ENCODE peak calls at places on chromosomes 5 and 9, in ten cellular contexts. N, M, X, Q, H, I, R, O, A and E are unnamed samples.

GRCh38 chr9:136494531-136495215 is 11.8 kb upstream of the SEC16A start:
- DNase-seq in N (no peak), M (no peak), X (no peak), Q (no peak), H (no peak), I (no peak), R (no peak), O (no peak), A (no peak), E (no peak)

GRCh38 chr5:80755634-80756033 is 100.9 kb upstream of the DHFR start:
- DNase-seq in N (no peak), M (no peak), X (no peak), Q (no peak), H (no peak), I (peak; percentile 22), R (no peak), O (no peak), A (peak; percentile 48), E (peak; percentile 66)

GRCh38 chr9:108618906-108619550 is 236.8 kb downstream of the ACTL7B start:
- DNase-seq in N (no peak), M (no peak), X (no peak), Q (no peak), H (no peak), I (no peak), R (no peak), O (no peak), A (no peak), E (no peak)

GRCh38 chr9:8769153-8769552 is 969.6 kb upstream of the DMAC1 start:
- DNase-seq in N (no peak), M (no peak), X (no peak), Q (no peak), H (no peak), I (no peak), R (no peak), O (no peak), A (no peak), E (no peak)

GRCh38 chr9:138067594-138068367 is 190.2 kb downstream of the CACNA1B start:
- DNase-seq in N (no peak), M (no peak), X (no peak), Q (no peak), H (no peak), I (no peak), R (no peak), O (no peak), A (no peak), E (no peak)

GRCh38 chr5:30040483-30041116 is 1152.9 kb upstream of the CDH6 start:
- DNase-seq in N (peak; percentile 39), M (peak; percentile 74), X (no peak), Q (no peak), H (peak; percentile 58), I (peak; percentile 34), R (no peak), O (no peak), A (peak; percentile 11), E (no peak)

GRCh38 chr5:6766558-6767191 is 53.4 kb downstream of the TENT4A start:
- DNase-seq in N (peak; percentile 93), M (peak; percentile 44), X (peak; percentile 63), Q (peak; percentile 81), H (peak; percentile 96), I (peak; percentile 75), R (peak; percentile 93), O (peak; percentile 31), A (peak; percentile 65), E (peak; percentile 42)

GRCh38 chr9:94011134-94011533 is 56.0 kb upstream of the BARX1 start:
- DNase-seq in N (no peak), M (no peak), X (no peak), Q (no peak), H (no peak), I (peak; percentile 27), R (no peak), O (no peak), A (no peak), E (no peak)

GRCh38 chr5:32446660-32447059 is 2.1 kb upstream of the ZFR start:
- DNase-seq in N (no peak), M (no peak), X (no peak), Q (no peak), H (no peak), I (no peak), R (peak; percentile 76), O (no peak), A (no peak), E (no peak)

GRCh38 chr5:11143456-11144267 is 382.6 kb upstream of the DAP start:
- DNase-seq in N (no peak), M (no peak), X (peak; percentile 90), Q (no peak), H (no peak), I (peak; percentile 91), R (no peak), O (no peak), A (no peak), E (peak; percentile 8)

GRCh38 chr9:132931178-132931735 is 13.2 kb downstream of the TSC1 start:
- DNase-seq in N (no peak), M (no peak), X (no peak), Q (no peak), H (no peak), I (no peak), R (no peak), O (no peak), A (no peak), E (no peak)

GRCh38 chr9:131773911-131774379 is 34.1 kb upstream of the RAPGEF1 start:
- DNase-seq in N (peak; percentile 82), M (peak; percentile 94), X (no peak), Q (no peak), H (no peak), I (peak; percentile 60), R (no peak), O (no peak), A (peak; percentile 32), E (peak; percentile 24)

GRCh38 chr9:119477197-119477596 is 108.0 kb upstream of the BRINP1 start:
- DNase-seq in N (no peak), M (no peak), X (no peak), Q (no peak), H (no peak), I (no peak), R (no peak), O (no peak), A (no peak), E (no peak)

GRCh38 chr5:68187268-68188055 is 28.1 kb upstream of the PIK3R1 start:
- DNase-seq in N (no peak), M (peak; percentile 10), X (no peak), Q (peak; percentile 23), H (no peak), I (no peak), R (peak; percentile 67), O (no peak), A (no peak), E (no peak)

GRCh38 chr5:123785160-123786001 is 273.4 kb downstream of the CSNK1G3 start:
- DNase-seq in N (peak; percentile 36), M (peak; percentile 9), X (no peak), Q (no peak), H (peak; percentile 91), I (no peak), R (no peak), O (no peak), A (no peak), E (no peak)

GRCh38 chr5:92704590-92704989 is 876.4 kb downstream of the NR2F1-AS1 start:
- DNase-seq in N (no peak), M (no peak), X (no peak), Q (no peak), H (no peak), I (no peak), R (no peak), O (no peak), A (no peak), E (no peak)

GRCh38 chr5:107389130-107389553 is 281.6 kb downstream of the EFNA5 start:
- DNase-seq in N (peak; percentile 12), M (no peak), X (no peak), Q (no peak), H (peak; percentile 41), I (peak; percentile 19), R (no peak), O (no peak), A (peak; percentile 3), E (peak; percentile 42)

GRCh38 chr5:107949688-107950341 is 279.1 kb upstream of the EFNA5 start:
- DNase-seq in N (no peak), M (no peak), X (no peak), Q (no peak), H (no peak), I (peak; percentile 16), R (no peak), O (no peak), A (no peak), E (no peak)

GRCh38 chr5:141477169-141477568 is 1.4 kb downstream of the PCDHGC3 start:
- DNase-seq in N (no peak), M (no peak), X (no peak), Q (no peak), H (no peak), I (no peak), R (no peak), O (no peak), A (no peak), E (no peak)

GRCh38 chr9:76607730-76608475 is 148.9 kb downstream of the GCNT1 start:
- DNase-seq in N (no peak), M (no peak), X (no peak), Q (no peak), H (no peak), I (no peak), R (no peak), O (no peak), A (no peak), E (no peak)

GRCh38 chr9:5040730-5041389 is 55.8 kb downstream of the JAK2 start:
- DNase-seq in N (no peak), M (no peak), X (no peak), Q (no peak), H (no peak), I (no peak), R (no peak), O (no peak), A (no peak), E (no peak)

GRCh38 chr5:172170251-172170701 is 17.7 kb downstream of the STK10 start:
- DNase-seq in N (no peak), M (no peak), X (no peak), Q (peak; percentile 41), H (no peak), I (peak; percentile 34), R (no peak), O (no peak), A (peak; percentile 24), E (no peak)

GRCh38 chr9:92142329-92142728 is 27.1 kb upstream of the SPTLC1 start:
- DNase-seq in N (no peak), M (no peak), X (no peak), Q (no peak), H (no peak), I (no peak), R (no peak), O (no peak), A (no peak), E (no peak)

GRCh38 chr5:164345173-164345572 is 839.8 kb downstream of the MAT2B start:
- DNase-seq in N (peak; percentile 20), M (peak; percentile 23), X (no peak), Q (peak; percentile 70), H (no peak), I (no peak), R (no peak), O (no peak), A (no peak), E (no peak)